ENCODE peak calls at places on chromosomes 12 and 14, in nine cellular contexts. One of them, this sample, is unnamed.

GRCh38 chr12:94803939-94804338 is 153.6 kb upstream of the TMCC3 start:
- DNase-seq in GOT3: no peak
- DNase-seq in tibial nerve: no peak
- DNase-seq in amniotic stem cell: no peak
- DNase-seq in iris pigment epithelial cell: no peak
- DNase-seq in activated CD8-positive, alpha-beta memory T cell treated with anti-CD3 and anti-CD28 coated beads, Interleukin-2, amount 50 U/mL, for 48 hours: no peak
- DNase-seq in spleen: no peak
- DNase-seq in iPS DF 6.9: no peak
- DNase-seq in NCI-H446: no peak
- DNase-seq in this sample: no peak

GRCh38 chr12:47111392-47111778 is 31.6 kb upstream of the AMIGO2 start:
- DNase-seq in GOT3: no peak
- DNase-seq in tibial nerve: no peak
- DNase-seq in amniotic stem cell: no peak
- DNase-seq in iris pigment epithelial cell: no peak
- DNase-seq in activated CD8-positive, alpha-beta memory T cell treated with anti-CD3 and anti-CD28 coated beads, Interleukin-2, amount 50 U/mL, for 48 hours: no peak
- DNase-seq in spleen: no peak
- DNase-seq in iPS DF 6.9: no peak
- DNase-seq in NCI-H446: no peak
- DNase-seq in this sample: no peak

GRCh38 chr12:62886796-62887195 is 48.2 kb downstream of the PPM1H start:
- DNase-seq in GOT3: no peak
- DNase-seq in tibial nerve: no peak
- DNase-seq in amniotic stem cell: no peak
- DNase-seq in iris pigment epithelial cell: no peak
- DNase-seq in activated CD8-positive, alpha-beta memory T cell treated with anti-CD3 and anti-CD28 coated beads, Interleukin-2, amount 50 U/mL, for 48 hours: no peak
- DNase-seq in spleen: no peak
- DNase-seq in iPS DF 6.9: no peak
- DNase-seq in NCI-H446: no peak
- DNase-seq in this sample: no peak

GRCh38 chr12:19131020-19131431 is 1.5 kb downstream of the PLEKHA5 start:
- DNase-seq in GOT3: no peak
- DNase-seq in tibial nerve: no peak
- DNase-seq in amniotic stem cell: no peak
- DNase-seq in iris pigment epithelial cell: peak
- DNase-seq in activated CD8-positive, alpha-beta memory T cell treated with anti-CD3 and anti-CD28 coated beads, Interleukin-2, amount 50 U/mL, for 48 hours: no peak
- DNase-seq in spleen: no peak
- DNase-seq in iPS DF 6.9: no peak
- DNase-seq in NCI-H446: no peak
- DNase-seq in this sample: no peak

GRCh38 chr12:123034865-123035264 is 54.4 kb downstream of the ARL6IP4 start:
- DNase-seq in GOT3: peak
- DNase-seq in tibial nerve: no peak
- DNase-seq in amniotic stem cell: no peak
- DNase-seq in iris pigment epithelial cell: peak
- DNase-seq in activated CD8-positive, alpha-beta memory T cell treated with anti-CD3 and anti-CD28 coated beads, Interleukin-2, amount 50 U/mL, for 48 hours: no peak
- DNase-seq in spleen: no peak
- DNase-seq in iPS DF 6.9: no peak
- DNase-seq in NCI-H446: no peak
- DNase-seq in this sample: no peak

GRCh38 chr14:72512925-72513324 is 381.0 kb downstream of the DPF3 start:
- DNase-seq in GOT3: no peak
- DNase-seq in tibial nerve: no peak
- DNase-seq in amniotic stem cell: no peak
- DNase-seq in iris pigment epithelial cell: no peak
- DNase-seq in activated CD8-positive, alpha-beta memory T cell treated with anti-CD3 and anti-CD28 coated beads, Interleukin-2, amount 50 U/mL, for 48 hours: no peak
- DNase-seq in spleen: no peak
- DNase-seq in iPS DF 6.9: no peak
- DNase-seq in NCI-H446: no peak
- DNase-seq in this sample: no peak

GRCh38 chr12:58519839-58520238 is 400.5 kb downstream of the LRIG3 start:
- DNase-seq in GOT3: no peak
- DNase-seq in tibial nerve: no peak
- DNase-seq in amniotic stem cell: no peak
- DNase-seq in iris pigment epithelial cell: no peak
- DNase-seq in activated CD8-positive, alpha-beta memory T cell treated with anti-CD3 and anti-CD28 coated beads, Interleukin-2, amount 50 U/mL, for 48 hours: no peak
- DNase-seq in spleen: no peak
- DNase-seq in iPS DF 6.9: no peak
- DNase-seq in NCI-H446: no peak
- DNase-seq in this sample: no peak

GRCh38 chr12:123928897-123929296 is 43.7 kb downstream of the CCDC92 start:
- DNase-seq in GOT3: no peak
- DNase-seq in tibial nerve: no peak
- DNase-seq in amniotic stem cell: no peak
- DNase-seq in iris pigment epithelial cell: no peak
- DNase-seq in activated CD8-positive, alpha-beta memory T cell treated with anti-CD3 and anti-CD28 coated beads, Interleukin-2, amount 50 U/mL, for 48 hours: no peak
- DNase-seq in spleen: no peak
- DNase-seq in iPS DF 6.9: no peak
- DNase-seq in NCI-H446: no peak
- DNase-seq in this sample: no peak

GRCh38 chr12:28218875-28219274 is 28.6 kb downstream of the CCDC91 start:
- DNase-seq in GOT3: no peak
- DNase-seq in tibial nerve: no peak
- DNase-seq in amniotic stem cell: no peak
- DNase-seq in iris pigment epithelial cell: no peak
- DNase-seq in activated CD8-positive, alpha-beta memory T cell treated with anti-CD3 and anti-CD28 coated beads, Interleukin-2, amount 50 U/mL, for 48 hours: no peak
- DNase-seq in spleen: no peak
- DNase-seq in iPS DF 6.9: no peak
- DNase-seq in NCI-H446: no peak
- DNase-seq in this sample: no peak

GRCh38 chr14:29222671-29223268 is 456.2 kb downstream of the FOXG1 start:
- DNase-seq in GOT3: no peak
- DNase-seq in tibial nerve: no peak
- DNase-seq in amniotic stem cell: peak
- DNase-seq in iris pigment epithelial cell: peak
- DNase-seq in activated CD8-positive, alpha-beta memory T cell treated with anti-CD3 and anti-CD28 coated beads, Interleukin-2, amount 50 U/mL, for 48 hours: no peak
- DNase-seq in spleen: no peak
- DNase-seq in iPS DF 6.9: no peak
- DNase-seq in NCI-H446: peak
- DNase-seq in this sample: no peak

GRCh38 chr14:68734231-68734732 is 58.6 kb downstream of the ZFP36L1 start:
- DNase-seq in GOT3: no peak
- DNase-seq in tibial nerve: no peak
- DNase-seq in amniotic stem cell: no peak
- DNase-seq in iris pigment epithelial cell: peak
- DNase-seq in activated CD8-positive, alpha-beta memory T cell treated with anti-CD3 and anti-CD28 coated beads, Interleukin-2, amount 50 U/mL, for 48 hours: peak
- DNase-seq in spleen: peak
- DNase-seq in iPS DF 6.9: no peak
- DNase-seq in NCI-H446: no peak
- DNase-seq in this sample: no peak

GRCh38 chr12:104201238-104202001 is 14.2 kb upstream of the TXNRD1 start:
- DNase-seq in GOT3: no peak
- DNase-seq in tibial nerve: no peak
- DNase-seq in amniotic stem cell: no peak
- DNase-seq in iris pigment epithelial cell: peak
- DNase-seq in activated CD8-positive, alpha-beta memory T cell treated with anti-CD3 and anti-CD28 coated beads, Interleukin-2, amount 50 U/mL, for 48 hours: peak
- DNase-seq in spleen: no peak
- DNase-seq in iPS DF 6.9: peak
- DNase-seq in NCI-H446: peak
- DNase-seq in this sample: no peak

GRCh38 chr14:95655461-95655860 is 30.8 kb upstream of the TCL1B start:
- DNase-seq in GOT3: no peak
- DNase-seq in tibial nerve: no peak
- DNase-seq in amniotic stem cell: no peak
- DNase-seq in iris pigment epithelial cell: no peak
- DNase-seq in activated CD8-positive, alpha-beta memory T cell treated with anti-CD3 and anti-CD28 coated beads, Interleukin-2, amount 50 U/mL, for 48 hours: no peak
- DNase-seq in spleen: no peak
- DNase-seq in iPS DF 6.9: no peak
- DNase-seq in NCI-H446: no peak
- DNase-seq in this sample: no peak

GRCh38 chr12:25997401-25997973 is 39.0 kb downstream of the RASSF8 start:
- DNase-seq in GOT3: no peak
- DNase-seq in tibial nerve: no peak
- DNase-seq in amniotic stem cell: peak
- DNase-seq in iris pigment epithelial cell: peak
- DNase-seq in activated CD8-positive, alpha-beta memory T cell treated with anti-CD3 and anti-CD28 coated beads, Interleukin-2, amount 50 U/mL, for 48 hours: no peak
- DNase-seq in spleen: no peak
- DNase-seq in iPS DF 6.9: peak
- DNase-seq in NCI-H446: no peak
- DNase-seq in this sample: no peak

GRCh38 chr14:51576899-51577298 is 74.8 kb upstream of the FRMD6 start:
- DNase-seq in GOT3: no peak
- DNase-seq in tibial nerve: no peak
- DNase-seq in amniotic stem cell: no peak
- DNase-seq in iris pigment epithelial cell: peak
- DNase-seq in activated CD8-positive, alpha-beta memory T cell treated with anti-CD3 and anti-CD28 coated beads, Interleukin-2, amount 50 U/mL, for 48 hours: no peak
- DNase-seq in spleen: no peak
- DNase-seq in iPS DF 6.9: no peak
- DNase-seq in NCI-H446: no peak
- DNase-seq in this sample: no peak

This sample was measured in thoracic aorta.